ENCODE peak calls at places on chromosome 14, in eight cellular contexts. F is stimulated activated CD8-positive, alpha-beta memory T cell treated with anti-CD3 and anti-CD28 coated beads, Interleukin-15, amount 100 ng/mL, for 1 hour; N is GM23248; V is NCI-H146; G is right lobe of liver; S is RWPE2; E is left cardiac atrium; W is NCI-H1436. Q is an unnamed sample.
A peak's percentile ranks its signal among the peaks of the same experiment; 100 is the strongest.

GRCh38 chr14:32808574-32809098 is 130.0 kb upstream of the NPAS3 start:
- DNase-seq in F (no peak), N (peak; percentile 13), V (no peak), G (no peak), S (no peak), E (no peak), W (no peak), Q (peak; percentile 66)

GRCh38 chr14:103699901-103700752 is 15.1 kb downstream of the XRCC3 start:
- DNase-seq in F (no peak), N (peak; percentile 32), V (no peak), G (peak; percentile 89), S (no peak), E (peak; percentile 17), W (no peak), Q (no peak)

GRCh38 chr14:29444805-29445204 is 482.8 kb downstream of the PRKD1 start:
- DNase-seq in F (no peak), N (peak; percentile 24), V (no peak), G (no peak), S (no peak), E (no peak), W (no peak), Q (no peak)

GRCh38 chr14:71852201-71852600 is 80.0 kb upstream of the RGS6 start:
- DNase-seq in F (no peak), N (no peak), V (no peak), G (no peak), S (no peak), E (no peak), W (no peak), Q (no peak)

GRCh38 chr14:103696466-103697071 is 18.7 kb downstream of the XRCC3 start:
- DNase-seq in F (no peak), N (peak; percentile 39), V (no peak), G (no peak), S (no peak), E (peak; percentile 52), W (no peak), Q (no peak)

GRCh38 chr14:65336191-65336591 is 76.3 kb upstream of the FUT8 start:
- DNase-seq in F (peak; percentile 6), N (peak; percentile 86), V (no peak), G (no peak), S (no peak), E (no peak), W (no peak), Q (no peak)

GRCh38 chr14:105087308-105087962 is 22.2 kb upstream of the GPR132 start:
- DNase-seq in F (no peak), N (peak; percentile 86), V (peak; percentile 46), G (no peak), S (peak; percentile 91), E (peak; percentile 52), W (no peak), Q (peak; percentile 69)

GRCh38 chr14:65002586-65003210 is 16.0 kb downstream of the FNTB start:
- DNase-seq in F (no peak), N (peak; percentile 75), V (no peak), G (no peak), S (no peak), E (no peak), W (no peak), Q (no peak)

GRCh38 chr14:76501156-76501555 is 125.2 kb downstream of the ESRRB start:
- DNase-seq in F (no peak), N (no peak), V (no peak), G (peak; percentile 16), S (no peak), E (no peak), W (no peak), Q (no peak)

GRCh38 chr14:93331375-93332031 is 1.3 kb downstream of the BTBD7 start:
- DNase-seq in F (no peak), N (peak; percentile 26), V (no peak), G (peak; percentile 63), S (no peak), E (peak; percentile 66), W (no peak), Q (no peak)

GRCh38 chr14:73783107-73783727 is 68.4 kb upstream of the PTGR2 start:
- DNase-seq in F (no peak), N (no peak), V (no peak), G (peak; percentile 79), S (no peak), E (no peak), W (no peak), Q (no peak)

GRCh38 chr14:86115972-86116371 is 586.0 kb downstream of the FLRT2 start:
- DNase-seq in F (no peak), N (no peak), V (no peak), G (no peak), S (no peak), E (no peak), W (no peak), Q (no peak)

GRCh38 chr14:101915871-101916815 is 48.2 kb upstream of the DYNC1H1 start:
- DNase-seq in F (no peak), N (no peak), V (no peak), G (no peak), S (no peak), E (no peak), W (no peak), Q (no peak)

GRCh38 chr14:75939200-75939599 is 42.6 kb downstream of the TGFB3 start:
- DNase-seq in F (no peak), N (no peak), V (no peak), G (no peak), S (no peak), E (no peak), W (no peak), Q (no peak)

GRCh38 chr14:86946446-86946845 is 1046.5 kb downstream of the GALC start:
- DNase-seq in F (no peak), N (no peak), V (no peak), G (no peak), S (no peak), E (no peak), W (no peak), Q (no peak)

GRCh38 chr14:64715628-64716412 is 11.6 kb downstream of the PLEKHG3 start:
- DNase-seq in F (no peak), N (no peak), V (peak; percentile 57), G (no peak), S (peak; percentile 77), E (no peak), W (no peak), Q (no peak)

GRCh38 chr14:29144598-29144997 is 378.0 kb downstream of the FOXG1 start:
- DNase-seq in F (no peak), N (peak; percentile 97), V (no peak), G (no peak), S (no peak), E (no peak), W (no peak), Q (no peak)

GRCh38 chr14:104435147-104436046 is 144.2 kb upstream of the C14orf180 start:
- DNase-seq in F (no peak), N (no peak), V (no peak), G (peak; percentile 48), S (no peak), E (peak; percentile 17), W (no peak), Q (no peak)

GRCh38 chr14:59699422-59699821 is 122.8 kb upstream of the CCDC175 start:
- DNase-seq in F (no peak), N (no peak), V (no peak), G (no peak), S (no peak), E (no peak), W (no peak), Q (no peak)

GRCh38 chr14:53401646-53402045 is 248.5 kb upstream of the DDHD1 start:
- DNase-seq in F (no peak), N (no peak), V (no peak), G (no peak), S (no peak), E (no peak), W (no peak), Q (no peak)

GRCh38 chr14:80202888-80203562 is 8.3 kb downstream of the DIO2 start:
- DNase-seq in F (no peak), N (no peak), V (peak; percentile 6), G (no peak), S (peak; percentile 51), E (no peak), W (no peak), Q (no peak)

GRCh38 chr14:99081156-99081765 is 190.7 kb downstream of the BCL11B start:
- DNase-seq in F (no peak), N (no peak), V (no peak), G (no peak), S (no peak), E (no peak), W (no peak), Q (no peak)

GRCh38 chr14:66758031-66758613 is 250.2 kb downstream of the GPHN start:
- DNase-seq in F (no peak), N (no peak), V (no peak), G (no peak), S (no peak), E (no peak), W (no peak), Q (no peak)

GRCh38 chr14:95515523-95516517 is 630 bp downstream of the SYNE3 start:
- DNase-seq in F (peak; percentile 60), N (peak; percentile 73), V (peak; percentile 65), G (peak; percentile 82), S (no peak), E (peak; percentile 79), W (peak; percentile 50), Q (peak; percentile 57)

GRCh38 chr14:100056964-100057817 is 8.0 kb upstream of the EVL start:
- DNase-seq in F (no peak), N (peak; percentile 36), V (no peak), G (no peak), S (no peak), E (no peak), W (no peak), Q (no peak)

GRCh38 chr14:49314756-49315155 is 271.4 kb downstream of the RPS29 start:
- DNase-seq in F (no peak), N (peak; percentile 7), V (no peak), G (no peak), S (no peak), E (no peak), W (no peak), Q (no peak)

GRCh38 chr14:98131406-98131805 is 1140.6 kb downstream of the BCL11B start:
- DNase-seq in F (no peak), N (no peak), V (no peak), G (no peak), S (no peak), E (no peak), W (no peak), Q (no peak)

GRCh38 chr14:104694475-104694950 is 5.1 kb downstream of the INF2 start:
- DNase-seq in F (no peak), N (no peak), V (no peak), G (no peak), S (no peak), E (no peak), W (no peak), Q (no peak)

GRCh38 chr14:94685166-94685581 is 73.0 kb downstream of the SERPINA3 start:
- DNase-seq in F (no peak), N (no peak), V (no peak), G (no peak), S (peak; percentile 53), E (no peak), W (no peak), Q (no peak)

GRCh38 chr14:73452341-73453191 is 5.8 kb downstream of the NUMB start:
- DNase-seq in F (no peak), N (peak; percentile 96), V (no peak), G (no peak), S (no peak), E (no peak), W (no peak), Q (no peak)

GRCh38 chr14:103015426-103015825 is 41.9 kb downstream of the CDC42BPB start:
- DNase-seq in F (no peak), N (no peak), V (no peak), G (no peak), S (peak; percentile 2), E (no peak), W (no peak), Q (peak; percentile 12)

GRCh38 chr14:83251402-83251801 is 1717.7 kb upstream of the SEL1L start:
- DNase-seq in F (no peak), N (no peak), V (no peak), G (no peak), S (no peak), E (no peak), W (no peak), Q (no peak)

GRCh38 chr14:90274808-90275454 is 18.6 kb downstream of the PSMC1 start:
- DNase-seq in F (no peak), N (peak; percentile 68), V (no peak), G (no peak), S (no peak), E (no peak), W (no peak), Q (no peak)

GRCh38 chr14:53630336-53630735 is 326.3 kb downstream of the BMP4 start:
- DNase-seq in F (no peak), N (no peak), V (peak; percentile 5), G (no peak), S (no peak), E (no peak), W (peak; percentile 21), Q (peak; percentile 78)

Q was measured in NCI-H345.